ENCODE peak calls at places on chromosomes 7 and 10, in five cellular contexts. V is mesendoderm, I is hypothalamus, P is cerebellum, T is foreskin fibroblast. Q is an unnamed sample.

GRCh38 chr7:77684030-77684429 is 12.2 kb upstream of the RSBN1L start:
- DNase-seq in V (peak), P (peak), I (no peak), T (peak), Q (no peak)

GRCh38 chr10:126324826-126325225 is 63.5 kb downstream of the ADAM12 start:
- DNase-seq in I (no peak), T (no peak), P (no peak), V (no peak), Q (no peak)

GRCh38 chr10:35487336-35488034 is 117.7 kb upstream of the GJD4 start:
- DNase-seq in I (no peak), P (no peak), T (no peak), V (peak), Q (no peak)

GRCh38 chr7:23469150-23469960 is 936 bp downstream of the IGF2BP3 start:
- DNase-seq in I (no peak), T (no peak), P (no peak), V (peak), Q (no peak)

GRCh38 chr10:86613905-86614304 is 40.4 kb upstream of the OPN4 start:
- DNase-seq in P (no peak), I (no peak), T (no peak), V (no peak), Q (no peak)

GRCh38 chr7:112707655-112708054 is 82.5 kb downstream of the TMEM168 start:
- DNase-seq in T (no peak), I (no peak), V (no peak), P (no peak), Q (no peak)

GRCh38 chr7:73983437-73984164 is 44.4 kb upstream of the ELN start:
- DNase-seq in V (no peak), I (no peak), P (no peak), T (no peak), Q (no peak)

GRCh38 chr10:76172020-76172419 is 740.6 kb downstream of the LRMDA start:
- DNase-seq in V (no peak), I (no peak), P (no peak), T (no peak), Q (no peak)

GRCh38 chr10:21926358-21926890 is 77.1 kb downstream of the DNAJC1 start:
- DNase-seq in V (peak), P (no peak), I (no peak), T (no peak), Q (no peak)

GRCh38 chr7:128158370-128158769 is 82.7 kb upstream of the LEP start:
- DNase-seq in I (no peak), P (no peak), V (no peak), T (no peak), Q (no peak)

GRCh38 chr7:22662031-22662430 is 65.0 kb upstream of the IL6 start:
- DNase-seq in P (no peak), I (no peak), T (no peak), V (no peak), Q (no peak)

GRCh38 chr7:137874390-137874789 is 27.6 kb upstream of the DGKI start:
- DNase-seq in I (no peak), T (peak), P (peak), V (no peak), Q (no peak)

GRCh38 chr7:158310924-158311713 is 276.5 kb downstream of the PTPRN2 start:
- DNase-seq in V (no peak), P (no peak), I (no peak), T (no peak), Q (no peak)

GRCh38 chr10:79088176-79088575 is 19.4 kb downstream of the ZMIZ1 start:
- DNase-seq in V (no peak), I (peak), P (no peak), T (no peak), Q (peak)

GRCh38 chr7:10940748-10941358 is 32.8 kb upstream of the PHF14 start:
- DNase-seq in I (no peak), T (no peak), P (peak), V (no peak), Q (peak)

GRCh38 chr10:84293574-84294016 is 34.8 kb upstream of the CCSER2 start:
- DNase-seq in I (no peak), T (no peak), V (peak), P (peak), Q (no peak)

GRCh38 chr7:4226166-4226857 is 455.8 kb upstream of the FOXK1 start:
- DNase-seq in V (peak), P (no peak), T (no peak), I (no peak), Q (peak)

GRCh38 chr7:91694221-91694856 is 186.2 kb downstream of the MTERF1 start:
- DNase-seq in I (no peak), V (no peak), P (no peak), T (no peak), Q (peak)

GRCh38 chr7:102252373-102252982 is 34.2 kb upstream of the SH2B2 start:
- DNase-seq in P (no peak), I (no peak), T (no peak), V (no peak), Q (no peak)

GRCh38 chr10:62467509-62467908 is 93.3 kb downstream of the ZNF365 start:
- DNase-seq in P (no peak), I (no peak), T (peak), V (no peak), Q (no peak)

GRCh38 chr7:142790565-142790964 is 19.8 kb downstream of the PRSS2 start:
- DNase-seq in V (no peak), P (no peak), I (no peak), T (no peak), Q (no peak)

GRCh38 chr10:79092292-79092896 is 23.6 kb downstream of the ZMIZ1 start:
- DNase-seq in P (no peak), V (peak), I (no peak), T (no peak), Q (no peak)

GRCh38 chr7:114931656-114932011 is 9.7 kb downstream of the MDFIC start:
- DNase-seq in T (no peak), V (no peak), P (no peak), I (no peak), Q (no peak)

GRCh38 chr7:22920664-22921063 is 93.3 kb downstream of the HYCC1 start:
- DNase-seq in I (no peak), P (no peak), V (no peak), T (no peak), Q (no peak)

GRCh38 chr7:127582361-127582760 is 3.0 kb downstream of the GCC1 start:
- DNase-seq in V (no peak), T (no peak), P (peak), I (peak), Q (peak)

GRCh38 chr7:151767557-151767956 is 109.4 kb downstream of the PRKAG2 start:
- DNase-seq in P (no peak), I (no peak), V (no peak), T (no peak), Q (no peak)

GRCh38 chr10:31724296-31724695 is 204.3 kb downstream of the ARHGAP12 start:
- DNase-seq in I (no peak), P (no peak), V (no peak), T (no peak), Q (peak)

GRCh38 chr10:34716958-34717357 is 98.1 kb downstream of the PARD3 start:
- DNase-seq in P (no peak), V (no peak), T (no peak), I (no peak), Q (no peak)

GRCh38 chr10:91493313-91493712 is 83.2 kb downstream of the HECTD2 start:
- DNase-seq in P (no peak), T (peak), V (peak), I (no peak), Q (no peak)

GRCh38 chr10:118913825-118914224 is 115.7 kb upstream of the NANOS1 start:
- DNase-seq in P (no peak), V (no peak), I (no peak), T (no peak), Q (no peak)

GRCh38 chr10:30691601-30692015 is 62.1 kb upstream of the LYZL2 start:
- DNase-seq in V (no peak), P (no peak), I (no peak), T (peak), Q (no peak)

GRCh38 chr10:63007112-63007511 is 126.0 kb upstream of the NRBF2 start:
- DNase-seq in T (no peak), V (no peak), P (no peak), I (no peak), Q (no peak)

GRCh38 chr7:84924341-84924740 is 262.5 kb downstream of the SEMA3D start:
- DNase-seq in P (no peak), I (no peak), V (no peak), T (no peak), Q (no peak)

GRCh38 chr7:130309986-130310385 is 17.0 kb downstream of the CPA4 start:
- DNase-seq in T (no peak), V (no peak), P (no peak), I (no peak), Q (no peak)